ENCODE peak calls at places on chromosomes 4 and X, in eight cellular contexts. X, F, S, Q, I, U, V and N are unnamed samples. For H3K9me3 and H3K27me3, the result is how much of the 10 kb centered on the place peaks cover.

GRCh38 chr4:3254302-3255131 is 5.6 kb downstream of the MSANTD1 start:
- DNase-seq in X (peak), F (no peak), S (no peak), Q (no peak), I (no peak), U (no peak), V (no peak), N (peak)

GRCh38 chr4:16129336-16129735 is 45.5 kb upstream of the PROM1 start:
- DNase-seq in X (no peak), F (no peak), S (no peak), Q (no peak), I (no peak), U (peak), V (no peak), N (no peak)

GRCh38 chr4:48254381-48255072 is 15.1 kb downstream of the TEC start:
- DNase-seq in X (peak), F (peak), S (peak), Q (peak), I (no peak), U (no peak), V (no peak), N (peak)

GRCh38 chr4:76055005-76055404 is 19.1 kb upstream of the CXCL11 start:
- DNase-seq in X (no peak), F (no peak), S (no peak), Q (no peak), I (no peak), U (no peak), V (no peak), N (no peak)

GRCh38 chr4:10981611-10982010 is 297.0 kb upstream of the CLNK start:
- DNase-seq in X (no peak), F (no peak), S (no peak), Q (no peak), I (no peak), U (no peak), V (no peak), N (no peak)

GRCh38 chr4:102736636-102737549 is 23.9 kb downstream of the MANBA start:
- DNase-seq in X (no peak), F (peak), S (no peak), Q (no peak), I (no peak), U (peak), V (no peak), N (no peak)

GRCh38 chrX:11193035-11193469 is 81.9 kb downstream of the HCCS start:
- DNase-seq in X (no peak), F (peak), S (peak), Q (no peak), I (no peak), U (no peak), V (no peak), N (no peak)

GRCh38 chrX:12956704-12957541 is 18.0 kb upstream of the TMSB4X start:
- DNase-seq in X (no peak), F (peak), S (peak), Q (no peak), I (no peak), U (peak), V (no peak), N (peak)

GRCh38 chr4:176084769-176085168 is 19.1 kb downstream of the WDR17 start:
- DNase-seq in X (no peak), F (no peak), S (no peak), Q (no peak), I (no peak), U (no peak), V (no peak), N (no peak)

GRCh38 chr4:38082424-38083374 is 122.5 kb downstream of the PTTG2 start:
- DNase-seq in X (no peak), F (peak), S (peak), Q (no peak), I (no peak), U (no peak), V (no peak), N (no peak)

GRCh38 chr4:39521253-39521908 is 5.9 kb downstream of the UGDH start:
- DNase-seq in X (no peak), F (peak), S (peak), Q (no peak), I (no peak), U (no peak), V (no peak), N (no peak)

GRCh38 chr4:17846256-17846655 is 35.5 kb downstream of the NCAPG start:
- DNase-seq in X (no peak), F (peak), S (peak), Q (no peak), I (no peak), U (no peak), V (no peak), N (no peak)

DNA sequence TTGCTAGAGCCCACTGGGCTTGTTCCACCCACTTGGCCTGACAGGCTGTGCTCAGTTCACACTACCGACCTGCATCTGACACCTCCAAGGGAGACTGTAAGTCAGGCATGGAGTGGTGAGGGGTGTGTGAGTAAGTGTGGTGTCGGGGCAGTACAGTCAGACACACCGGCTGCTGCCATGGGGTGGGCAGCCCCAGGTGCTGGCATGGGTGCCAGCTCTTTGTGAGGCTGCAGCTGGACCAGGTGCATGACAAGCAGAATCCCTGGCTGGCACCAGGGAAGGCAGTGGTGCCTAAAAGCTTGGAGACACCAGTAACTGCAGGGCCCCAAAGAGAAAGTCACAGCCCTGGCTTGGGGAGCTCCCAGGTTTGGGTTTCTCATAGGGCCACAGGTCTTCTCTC is 665.0 kb downstream of the SH3BGRL start:
- DNase-seq in X (no peak), F (no peak), S (no peak), Q (no peak), I (no peak), U (no peak), V (no peak), N (no peak)
- H3K9me3 ChIP-seq in X (under half), F (under half), S (under half), Q (under half), I (under half), U (under half), V (under half), N (under half)

GRCh38 chr4:140497776-140498636 is at the start of gene MGAT4D:
- DNase-seq in X (no peak), F (peak), S (no peak), Q (peak), I (no peak), U (peak), V (no peak), N (peak)

GRCh38 chr4:140497428-140497775 is 691 bp downstream of the MGAT4D start:
- DNase-seq in X (no peak), F (no peak), S (no peak), Q (no peak), I (no peak), U (no peak), V (no peak), N (no peak)
- H3K27me3 ChIP-seq in X (under half), F (under half), S (under half), Q (under half), I (under half), U (half or more), V (under half), N (under half)

GRCh38 chr4:53535567-53535966 is 55.7 kb downstream of the LNX1 start:
- DNase-seq in X (no peak), F (no peak), S (no peak), Q (no peak), I (no peak), U (no peak), V (no peak), N (no peak)
- H3K27ac ChIP-seq in X (no peak), F (no peak), S (no peak), Q (no peak), I (no peak), U (no peak), V (no peak), N (no peak)

GRCh38 chrX:17160971-17161370 is 214.0 kb upstream of the NHS start:
- DNase-seq in X (no peak), F (no peak), S (no peak), Q (no peak), I (no peak), U (no peak), V (no peak), N (no peak)

GRCh38 chrX:17164936-17165335 is 210.1 kb upstream of the NHS start:
- DNase-seq in X (no peak), F (peak), S (no peak), Q (no peak), I (no peak), U (no peak), V (no peak), N (no peak)

GRCh38 chrX:17167915-17168314 is 207.1 kb upstream of the NHS start:
- DNase-seq in X (no peak), F (no peak), S (no peak), Q (no peak), I (no peak), U (no peak), V (no peak), N (no peak)

GRCh38 chrX:17161991-17162390 is 213.0 kb upstream of the NHS start:
- DNase-seq in X (no peak), F (no peak), S (no peak), Q (no peak), I (no peak), U (no peak), V (no peak), N (no peak)

GRCh38 chrX:17164079-17164478 is 210.9 kb upstream of the NHS start:
- DNase-seq in X (no peak), F (no peak), S (no peak), Q (no peak), I (no peak), U (no peak), V (no peak), N (no peak)
- H3K9me3 ChIP-seq in X (under half), F (under half), S (under half), Q (under half), I (under half), U (under half), V (under half), N (under half)

GRCh38 chrX:140110081-140110650 is 144.8 kb upstream of the CXorf66 start:
- DNase-seq in X (no peak), F (no peak), S (no peak), Q (no peak), I (no peak), U (no peak), V (no peak), N (no peak)
- H3K27me3 ChIP-seq in X (under half), F (under half), S (under half), Q (under half), I (under half), U (under half), V (under half), N (under half)